ENCODE peak calls at places on chromosomes 7 and 10, in five cellular contexts. R is cardiac muscle cell, A is tibial nerve, B is substantia nigra, K is astrocyte. Z is an unnamed sample.

GRCh38 chr10:103916901-103917300 is 1.1 kb downstream of the STN1 start:
- DNase-seq in B (no peak), K (no peak), R (no peak), A (no peak), Z (no peak)

GRCh38 chr10:105266966-105267539 is 626.0 kb downstream of the SORCS3 start:
- DNase-seq in R (no peak), K (no peak), A (no peak), B (no peak), Z (no peak)

GRCh38 chr7:129906700-129907099 is 46.1 kb downstream of the UBE2H start:
- DNase-seq in A (no peak), B (no peak), K (peak; percentile 87), R (peak; percentile 59), Z (no peak)

GRCh38 chr10:13500201-13500600 is 28.6 kb downstream of the BEND7 start:
- DNase-seq in A (no peak), K (no peak), B (no peak), R (no peak), Z (no peak)

GRCh38 chr10:71921319-71922027 is 42.7 kb upstream of the CHST3 start:
- DNase-seq in R (peak; percentile 77), K (no peak), B (no peak), A (peak; percentile 32), Z (no peak)

GRCh38 chr10:52755297-52756062 is 17.1 kb downstream of the MBL2 start:
- DNase-seq in B (no peak), A (peak; percentile 18), K (peak; percentile 68), R (peak; percentile 94), Z (no peak)

GRCh38 chr7:150325110-150325611 is 1.8 kb upstream of the ACTR3C start:
- DNase-seq in K (peak; percentile 73), A (no peak), R (peak; percentile 95), B (no peak), Z (no peak)

GRCh38 chr7:42237891-42238531 is 1.0 kb upstream of the GLI3 start:
- DNase-seq in A (peak; percentile 81), K (peak; percentile 54), R (peak; percentile 85), B (no peak), Z (no peak)

GRCh38 chr10:79247373-79248137 is 99.7 kb upstream of the PPIF start:
- DNase-seq in R (no peak), A (no peak), K (no peak), B (no peak), Z (no peak)

GRCh38 chr10:43046288-43046991 is 30.4 kb upstream of the RET start:
- DNase-seq in K (no peak), B (no peak), R (no peak), A (no peak), Z (no peak)

GRCh38 chr7:27419581-27420177 is 177.1 kb downstream of the EVX1 start:
- DNase-seq in B (no peak), K (peak; percentile 64), A (no peak), R (peak; percentile 9), Z (no peak)

GRCh38 chr10:48574322-48574796 is 30.5 kb downstream of the ARHGAP22 start:
- DNase-seq in R (no peak), B (no peak), K (no peak), A (no peak), Z (no peak)

GRCh38 chr10:7986851-7987250 is 67.6 kb upstream of the GATA3 start:
- DNase-seq in K (peak; percentile 18), B (no peak), A (no peak), R (peak; percentile 24), Z (no peak)

GRCh38 chr7:82036146-82036886 is 266.5 kb upstream of the HGF start:
- DNase-seq in K (peak; percentile 80), B (no peak), A (no peak), R (peak; percentile 66), Z (no peak)

GRCh38 chr7:22319424-22320403 is 37.2 kb downstream of the RAPGEF5 start:
- DNase-seq in K (no peak), B (no peak), R (no peak), A (no peak), Z (no peak)

GRCh38 chr10:120431356-120431755 is 25.7 kb upstream of the PLPP4 start:
- DNase-seq in B (no peak), R (no peak), A (no peak), K (peak; percentile 38), Z (no peak)

GRCh38 chr7:111229951-111230350 is 139.0 kb downstream of the LRRN3 start:
- DNase-seq in A (no peak), K (peak; percentile 47), R (no peak), B (no peak), Z (no peak)

GRCh38 chr10:124827474-124827873 is 25.9 kb downstream of the ABRAXAS2 start:
- DNase-seq in K (no peak), R (peak; percentile 47), A (peak; percentile 36), B (no peak), Z (no peak)

GRCh38 chr7:141221007-141221612 is 147.2 kb downstream of the TMEM178B start:
- DNase-seq in A (no peak), K (no peak), B (no peak), R (no peak), Z (no peak)

GRCh38 chr7:40944981-40945585 is 757.8 kb downstream of the INHBA start:
- DNase-seq in R (no peak), K (no peak), A (no peak), B (no peak), Z (no peak)

GRCh38 chr10:72184156-72184555 is 31.7 kb upstream of the ANAPC16 start:
- DNase-seq in B (no peak), A (no peak), R (no peak), K (no peak), Z (no peak)

GRCh38 chr7:90173127-90173844 is 19.0 kb downstream of the STEAP1 start:
- DNase-seq in B (no peak), K (no peak), A (no peak), R (no peak), Z (no peak)

GRCh38 chr10:132611986-132612385 is 74.4 kb downstream of the INPP5A start:
- DNase-seq in R (no peak), K (no peak), A (no peak), B (no peak), Z (no peak)

GRCh38 chr10:76251773-76252617 is 820.6 kb downstream of the LRMDA start:
- DNase-seq in R (peak; percentile 89), K (peak; percentile 99), A (no peak), B (no peak), Z (no peak)

GRCh38 chr10:9010931-9011670 is 956.6 kb downstream of the GATA3 start:
- DNase-seq in R (no peak), K (peak; percentile 12), B (no peak), A (no peak), Z (no peak)

GRCh38 chr10:6045600-6046457 is 16.3 kb downstream of the IL2RA start:
- DNase-seq in K (no peak), R (no peak), A (no peak), B (no peak), Z (no peak)

GRCh38 chr7:66700633-66701131 is 39.9 kb upstream of the RABGEF1 start:
- DNase-seq in A (no peak), B (no peak), K (no peak), R (no peak), Z (no peak)

GRCh38 chr10:86899128-86899527 is 58.3 kb downstream of the MMRN2 start:
- DNase-seq in A (no peak), R (no peak), K (no peak), B (peak; percentile 7), Z (no peak)

GRCh38 chr7:35565927-35566326 is 129.0 kb downstream of the HERPUD2 start:
- DNase-seq in A (no peak), R (peak; percentile 10), K (no peak), B (no peak), Z (no peak)

GRCh38 chr10:31803606-31804195 is 124.9 kb downstream of the ARHGAP12 start:
- DNase-seq in B (no peak), R (no peak), K (peak; percentile 49), A (no peak), Z (no peak)

GRCh38 chr7:43612128-43612527 is 29.2 kb downstream of the STK17A start:
- DNase-seq in B (no peak), A (no peak), R (no peak), K (peak; percentile 39), Z (no peak)

GRCh38 chr7:29091722-29092121 is 54.6 kb downstream of the CPVL start:
- DNase-seq in R (peak; percentile 46), B (no peak), A (no peak), K (no peak), Z (no peak)
- H3K27ac ChIP-seq in R (no peak overlapping the region), B (no peak overlapping the region), A (peak overlapping the region; percentile 54), K (no peak overlapping the region), Z (no peak overlapping the region)

DNA sequence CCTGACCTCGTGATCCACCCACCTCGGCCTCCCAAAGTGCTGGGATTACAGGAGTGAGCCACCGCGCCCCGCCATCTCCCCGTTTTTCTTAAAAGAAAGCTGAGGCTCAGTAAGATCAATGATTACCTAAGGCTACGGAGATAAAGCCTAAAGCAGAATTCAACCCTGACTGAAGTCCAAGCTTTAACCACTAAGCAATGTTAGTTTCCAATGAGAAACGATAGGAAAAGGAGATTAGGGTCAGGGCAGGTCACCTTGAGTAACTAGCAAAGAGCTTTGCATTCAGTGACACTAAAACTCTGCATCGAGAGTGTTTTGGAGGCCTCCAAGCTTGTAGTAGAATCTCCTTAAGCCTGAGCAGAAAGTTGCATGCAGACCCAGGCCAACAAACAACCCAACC is 17.6 kb upstream of the PRXL2A start:
- DNase-seq in K (no peak), A (no peak), R (no peak), B (no peak), Z (no peak)
- H3K27ac ChIP-seq in K (no peak overlapping the region), A (no peak overlapping the region), R (no peak overlapping the region), B (no peak overlapping the region), Z (no peak overlapping the region)

GRCh38 chr7:99386584-99387238 is 12.2 kb downstream of the ARPC1B start:
- DNase-seq in B (no peak), R (peak; percentile 59), K (no peak), A (no peak), Z (no peak)

GRCh38 chr7:99384523-99384922 is 10.0 kb downstream of the ARPC1B start:
- DNase-seq in B (no peak), K (no peak), A (no peak), R (no peak), Z (no peak)

GRCh38 chr7:99383791-99384370 is 9.4 kb downstream of the ARPC1B start:
- DNase-seq in R (no peak), K (no peak), B (no peak), A (no peak), Z (no peak)

GRCh38 chr7:99387912-99388311 is 13.4 kb downstream of the ARPC1B start:
- DNase-seq in R (no peak), A (no peak), K (no peak), B (no peak), Z (no peak)

GRCh38 chr7:99385564-99385963 is 11.0 kb downstream of the ARPC1B start:
- DNase-seq in A (no peak), R (no peak), B (no peak), K (no peak), Z (no peak)
- H3K27ac ChIP-seq in A (peak overlapping the region; percentile 53), R (no peak overlapping the region), B (no peak overlapping the region), K (no peak overlapping the region), Z (peak overlapping the region; percentile 57)

GRCh38 chr10:89490589-89491335 is 44.6 kb downstream of the SLC16A12 start:
- DNase-seq in R (no peak), B (no peak), A (no peak), K (no peak), Z (no peak)
- H3K27ac ChIP-seq in R (no peak overlapping the region), B (no peak overlapping the region), A (peak overlapping the region; percentile 30), K (no peak overlapping the region), Z (no peak overlapping the region)